ENCODE peak calls at places on chromosome 9, in five cellular contexts. M is sigmoid colon; Q is CD4-positive, alpha-beta T cell; E is SK-N-SH; G is HepG2. I is an unnamed sample.

GRCh38 chr9:18238254-18238653 is 235.7 kb upstream of the ADAMTSL1 start:
- DNase-seq in M (no peak), Q (no peak), E (no peak), G (no peak), I (no peak)

GRCh38 chr9:15622596-15622995 is 69.8 kb downstream of the CCDC171 start:
- DNase-seq in M (no peak), Q (no peak), E (no peak), G (no peak), I (no peak)

GRCh38 chr9:82670726-82671125 is 392.2 kb downstream of the RASEF start:
- DNase-seq in M (no peak), Q (no peak), E (no peak), G (no peak), I (no peak)

GRCh38 chr9:29319727-29320513 is 1746.6 kb upstream of the C9orf72 start:
- DNase-seq in M (no peak), Q (no peak), E (no peak), G (no peak), I (no peak)

GRCh38 chr9:110650991-110651411 is 17.6 kb upstream of the MUSK start:
- DNase-seq in M (no peak), Q (no peak), E (no peak), G (no peak), I (no peak)

GRCh38 chr9:113164536-113165300 is 13.9 kb downstream of the SLC31A2 start:
- DNase-seq in M (peak), Q (no peak), E (peak), G (no peak), I (no peak)

GRCh38 chr9:137484551-137485315 is 25.6 kb upstream of the NSMF start:
- DNase-seq in M (no peak), Q (no peak), E (peak), G (no peak), I (no peak)

GRCh38 chr9:127411122-127411521 is 13.1 kb upstream of the ZNF79 start:
- DNase-seq in M (no peak), Q (no peak), E (no peak), G (no peak), I (no peak)

GRCh38 chr9:136318769-136319241 is 8.5 kb upstream of the GPSM1 start:
- DNase-seq in M (no peak), Q (no peak), E (no peak), G (no peak), I (no peak)

GRCh38 chr9:92715488-92716231 is 45.7 kb upstream of the IPPK start:
- DNase-seq in M (no peak), Q (no peak), E (no peak), G (no peak), I (no peak)
- TF ChIP-seq CTCF in M (no peak), Q (no peak), E (no peak), G (no peak), I (no peak)

DNA sequence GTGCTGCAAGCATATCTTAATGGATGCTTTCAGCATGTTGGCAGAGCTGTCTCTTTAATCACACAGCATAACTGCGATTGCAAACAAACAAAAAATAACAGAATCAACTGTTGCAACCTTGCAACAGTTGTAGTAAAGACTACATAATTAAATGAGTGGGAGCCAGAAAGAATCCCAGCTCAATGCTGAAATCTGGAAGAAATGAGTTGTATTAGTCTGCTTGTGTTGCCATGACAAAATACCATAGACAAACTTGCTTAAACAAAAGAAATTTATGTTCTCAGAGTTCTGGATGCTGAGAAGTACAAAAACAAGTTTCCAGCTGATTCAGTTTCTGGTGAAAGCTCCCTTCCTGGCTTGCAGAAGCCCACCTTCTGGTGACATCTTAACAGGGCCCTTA is 260.9 kb upstream of the TUSC1 start:
- DNase-seq in M (no peak), Q (no peak), E (no peak), G (no peak), I (no peak)
- TF ChIP-seq CTCF in M (no peak), Q (no peak), E (no peak), G (no peak), I (no peak)

DNA sequence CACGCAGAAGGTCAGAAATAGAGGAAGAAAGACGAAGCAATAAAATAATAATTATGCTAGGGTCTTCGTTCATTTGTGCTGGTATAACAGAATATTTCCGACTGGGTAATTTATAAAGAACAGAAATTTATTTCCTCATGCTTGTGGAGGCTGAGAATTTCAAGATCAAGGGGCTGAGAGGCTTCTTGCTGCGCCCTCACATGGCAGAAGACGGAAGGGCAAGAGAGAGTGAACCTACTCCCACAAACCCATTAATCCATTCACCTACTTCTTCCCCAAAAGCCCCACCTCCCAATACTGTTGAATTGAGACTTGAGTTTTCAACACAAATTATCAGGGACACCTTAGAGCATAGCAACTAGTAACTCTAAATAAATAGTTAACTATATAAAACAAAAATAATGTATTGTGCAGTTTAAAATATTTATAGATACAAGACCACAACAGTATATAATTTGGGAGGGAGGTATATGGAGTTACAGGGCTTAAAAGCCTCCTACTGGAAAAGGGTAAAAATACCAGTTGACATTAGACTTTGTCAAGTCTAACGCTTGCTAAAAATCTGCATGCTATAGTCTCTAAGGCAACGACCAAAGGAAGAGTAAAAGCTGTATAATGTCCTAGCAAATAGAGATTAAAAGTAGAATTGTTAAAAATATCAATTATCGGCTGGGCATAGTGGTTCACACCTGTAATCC is 40.3 kb upstream of the NAA35 start:
- DNase-seq in M (no peak), Q (peak), E (peak), G (no peak), I (no peak)
- TF ChIP-seq CTCF in M (peak), Q (peak), E (peak), G (peak), I (peak)

DNA sequence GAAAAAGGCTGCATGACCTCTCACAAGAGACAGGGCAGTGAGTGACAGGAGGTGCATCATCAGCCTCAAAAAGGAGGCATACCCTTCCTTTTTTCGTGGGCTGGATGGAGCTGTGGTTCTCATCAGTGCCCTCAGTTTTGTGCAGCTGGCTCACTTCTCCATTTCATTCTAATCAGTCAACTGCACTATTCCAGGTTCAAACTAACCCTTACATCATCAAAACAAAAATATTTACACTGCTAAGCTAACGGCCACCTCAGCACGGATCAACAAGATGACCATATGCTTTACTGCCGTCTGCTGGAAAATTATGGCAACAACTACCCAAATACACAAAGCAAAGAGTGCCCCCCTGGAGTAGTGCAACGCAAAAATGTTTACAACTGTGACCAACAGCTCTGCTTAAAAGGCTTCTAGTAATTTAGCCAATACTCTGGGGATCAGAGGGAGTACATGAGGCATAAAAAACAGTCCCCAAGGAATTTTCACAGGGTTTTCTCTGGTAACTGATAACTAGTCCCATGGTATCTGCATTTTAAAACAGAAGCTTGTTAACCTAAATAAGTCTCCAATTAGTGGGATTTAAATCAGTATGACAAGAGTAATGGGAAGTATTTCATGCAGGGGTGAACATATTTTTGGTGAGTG is 10.8 kb downstream of the KCNV2 start:
- DNase-seq in M (no peak), Q (no peak), E (peak), G (peak), I (no peak)
- TF ChIP-seq CTCF in M (peak), Q (no peak), E (peak), G (peak), I (peak)

GRCh38 chr9:116430849-116431248 is 256.3 kb upstream of the TRIM32 start:
- DNase-seq in M (no peak), Q (no peak), E (no peak), G (no peak), I (no peak)

GRCh38 chr9:116422119-116422979 is 264.8 kb upstream of the TRIM32 start:
- DNase-seq in M (no peak), Q (no peak), E (no peak), G (no peak), I (no peak)

GRCh38 chr9:116421006-116421538 is 266.0 kb upstream of the TRIM32 start:
- DNase-seq in M (no peak), Q (no peak), E (no peak), G (no peak), I (no peak)

GRCh38 chr9:116423149-116423548 is 264.0 kb upstream of the TRIM32 start:
- DNase-seq in M (no peak), Q (no peak), E (no peak), G (no peak), I (no peak)

DNA sequence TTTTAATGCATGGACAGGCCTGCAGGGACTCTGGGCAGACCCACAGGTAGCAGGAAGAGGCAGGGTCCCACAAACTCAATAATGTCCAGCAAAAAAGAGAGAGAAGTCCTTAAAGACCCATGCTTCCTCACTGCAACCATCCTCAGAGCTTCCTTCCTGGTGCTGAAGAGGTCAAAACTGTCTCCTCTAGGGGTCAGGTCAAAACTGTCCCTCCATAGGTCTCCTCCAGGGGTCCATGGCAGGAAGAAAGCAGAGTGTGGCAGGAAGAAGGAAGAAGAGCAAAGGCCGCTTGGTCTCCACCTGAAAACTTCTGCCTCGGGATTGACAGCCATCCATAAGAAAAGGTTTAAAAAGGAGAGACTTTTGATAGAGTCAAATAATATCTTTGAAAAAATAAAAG is 261.9 kb upstream of the TRIM32 start:
- DNase-seq in M (no peak), Q (no peak), E (no peak), G (no peak), I (no peak)
- TF ChIP-seq CTCF in M (no peak), Q (no peak), E (no peak), G (no peak), I (no peak)

DNA sequence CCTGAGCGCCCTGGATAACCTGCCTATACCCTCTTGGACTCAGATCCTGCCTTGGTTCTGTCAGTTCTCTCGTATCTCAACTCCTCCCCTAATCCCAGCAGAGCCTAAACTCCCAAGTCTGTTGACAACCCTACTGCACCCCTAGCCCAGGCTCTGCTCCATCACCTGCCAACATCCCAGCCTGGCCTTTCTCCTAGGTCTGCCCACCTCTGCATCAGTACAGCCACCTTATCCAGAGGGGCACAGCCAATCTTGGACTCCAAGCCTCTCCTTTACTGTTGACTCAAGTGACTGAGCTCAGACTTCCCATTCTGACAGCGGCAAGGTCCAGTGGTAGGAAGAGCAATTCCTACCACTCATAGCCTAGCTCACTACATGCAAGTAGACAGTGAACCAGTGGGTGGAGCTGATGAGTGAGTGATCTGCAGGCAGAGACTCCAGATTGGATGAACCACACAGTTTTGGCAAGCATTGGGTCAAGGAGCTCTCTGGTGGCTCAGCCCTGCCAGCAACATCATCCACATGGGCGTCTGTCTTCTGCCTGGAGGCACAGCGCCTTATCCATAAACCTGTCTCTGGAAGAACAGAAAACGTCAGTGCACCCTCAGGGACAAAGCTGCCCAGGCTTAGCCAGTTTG is 26.5 kb downstream of the TRMO start:
- DNase-seq in M (no peak), Q (no peak), E (no peak), G (peak), I (no peak)
- TF ChIP-seq CTCF in M (no peak), Q (peak), E (no peak), G (peak), I (no peak)

DNA sequence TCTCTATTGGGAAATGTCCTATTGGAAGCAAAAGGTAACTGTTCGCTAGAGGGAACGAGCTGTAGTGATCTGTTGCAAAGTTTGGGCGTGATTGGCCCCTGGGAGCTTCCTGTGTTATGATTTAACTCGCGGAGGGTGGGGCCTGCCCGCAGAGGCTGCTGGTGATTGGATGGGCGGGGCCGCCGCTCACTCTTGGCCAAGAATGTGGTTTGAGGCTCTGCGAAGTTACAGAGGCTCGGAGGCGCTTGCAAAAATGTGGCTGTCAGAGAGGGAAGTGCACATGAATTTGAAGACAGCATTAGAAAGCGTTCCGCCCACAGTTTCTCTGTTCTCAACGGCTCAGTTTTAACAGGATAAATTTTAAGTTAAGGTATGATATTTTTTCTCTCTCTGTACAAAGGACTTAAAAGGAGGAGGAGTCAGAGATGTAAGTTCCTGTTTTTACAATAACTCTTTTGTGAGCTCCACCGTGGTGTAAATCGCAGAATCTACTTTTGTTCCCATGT is 46.9 kb downstream of the CNTRL start:
- DNase-seq in M (peak), Q (peak), E (peak), G (peak), I (peak)
- TF ChIP-seq CTCF in M (peak), Q (no peak), E (no peak), G (peak), I (peak)

I was measured in chondrocyte.